ENCODE peak calls at places on chromosomes 12 and 14, in five cellular contexts. One of them, this sample, is unnamed.
A peak's percentile ranks its signal among the peaks of the same experiment; 100 is the strongest.

GRCh38 chr12:119274636-119275065 is 59.9 kb upstream of the CCDC60 start:
- DNase-seq in A549: no peak
- DNase-seq in body of pancreas: no peak
- DNase-seq in PC-3: no peak
- DNase-seq in heart left ventricle: no peak
- DNase-seq in this sample: no peak

GRCh38 chr12:49876070-49876469 is 27.6 kb downstream of the FAIM2 start:
- DNase-seq in A549: no peak
- DNase-seq in body of pancreas: no peak
- DNase-seq in PC-3: no peak
- DNase-seq in heart left ventricle: no peak
- DNase-seq in this sample: no peak

GRCh38 chr12:52369809-52370208 is 2.5 kb upstream of the KRT85 start:
- DNase-seq in A549: no peak
- DNase-seq in body of pancreas: no peak
- DNase-seq in PC-3: no peak
- DNase-seq in heart left ventricle: no peak
- DNase-seq in this sample: no peak

GRCh38 chr12:50187084-50187900 is 20.1 kb upstream of the CERS5 start:
- DNase-seq in A549: no peak
- DNase-seq in body of pancreas: no peak
- DNase-seq in PC-3: no peak
- DNase-seq in heart left ventricle: no peak
- DNase-seq in this sample: no peak

GRCh38 chr12:65670775-65671174 is 153.5 kb upstream of the HMGA2 start:
- DNase-seq in A549: no peak
- DNase-seq in body of pancreas: no peak
- DNase-seq in PC-3: peak; percentile 69
- DNase-seq in heart left ventricle: no peak
- DNase-seq in this sample: no peak

GRCh38 chr12:96766232-96766631 is 140.8 kb upstream of the NEDD1 start:
- DNase-seq in A549: no peak
- DNase-seq in body of pancreas: no peak
- DNase-seq in PC-3: no peak
- DNase-seq in heart left ventricle: no peak
- DNase-seq in this sample: no peak

GRCh38 chr14:71321556-71322315 is 414.5 kb downstream of the PCNX1 start:
- DNase-seq in A549: peak; percentile 19
- DNase-seq in body of pancreas: peak; percentile 26
- DNase-seq in PC-3: peak; percentile 94
- DNase-seq in heart left ventricle: no peak
- DNase-seq in this sample: no peak

GRCh38 chr12:124898200-124898950 is 16.1 kb downstream of the UBC start:
- DNase-seq in A549: peak; percentile 90
- DNase-seq in body of pancreas: peak; percentile 62
- DNase-seq in PC-3: peak; percentile 69
- DNase-seq in heart left ventricle: peak; percentile 67
- DNase-seq in this sample: peak; percentile 74

GRCh38 chr14:69559581-69560011 is 15.1 kb downstream of the CCDC177 start:
- DNase-seq in A549: no peak
- DNase-seq in body of pancreas: no peak
- DNase-seq in PC-3: no peak
- DNase-seq in heart left ventricle: no peak
- DNase-seq in this sample: no peak

GRCh38 chr14:78327426-78328210 is 157.4 kb downstream of the NRXN3 start:
- DNase-seq in A549: no peak
- DNase-seq in body of pancreas: no peak
- DNase-seq in PC-3: no peak
- DNase-seq in heart left ventricle: no peak
- DNase-seq in this sample: no peak

GRCh38 chr12:98745578-98746391 is 100.7 kb downstream of the APAF1 start:
- DNase-seq in A549: no peak
- DNase-seq in body of pancreas: no peak
- DNase-seq in PC-3: no peak
- DNase-seq in heart left ventricle: no peak
- DNase-seq in this sample: no peak

GRCh38 chr14:64174922-64175782 is 119.0 kb downstream of the ESR2 start:
- DNase-seq in A549: no peak
- DNase-seq in body of pancreas: no peak
- DNase-seq in PC-3: no peak
- DNase-seq in heart left ventricle: no peak
- DNase-seq in this sample: no peak

GRCh38 chr14:103801459-103801858 is 45.9 kb downstream of the PPP1R13B start:
- DNase-seq in A549: no peak
- DNase-seq in body of pancreas: no peak
- DNase-seq in PC-3: peak; percentile 95
- DNase-seq in heart left ventricle: no peak
- DNase-seq in this sample: no peak

GRCh38 chr14:32009636-32010560 is 67.2 kb upstream of the ARHGAP5 start:
- DNase-seq in A549: no peak
- DNase-seq in body of pancreas: no peak
- DNase-seq in PC-3: peak; percentile 20
- DNase-seq in heart left ventricle: no peak
- DNase-seq in this sample: no peak

GRCh38 chr14:50320279-50320678 is 8.2 kb downstream of the DMAC2L start:
- DNase-seq in A549: no peak
- DNase-seq in body of pancreas: no peak
- DNase-seq in PC-3: no peak
- DNase-seq in heart left ventricle: no peak
- DNase-seq in this sample: no peak

GRCh38 chr12:59928416-59928815 is 332.6 kb downstream of the SLC16A7 start:
- DNase-seq in A549: no peak
- DNase-seq in body of pancreas: peak; percentile 81
- DNase-seq in PC-3: peak; percentile 73
- DNase-seq in heart left ventricle: no peak
- DNase-seq in this sample: no peak

GRCh38 chr12:116601524-116601923 is 42.3 kb downstream of the MAP1LC3B2 start:
- DNase-seq in A549: no peak
- DNase-seq in body of pancreas: no peak
- DNase-seq in PC-3: peak; percentile 54
- DNase-seq in heart left ventricle: no peak
- DNase-seq in this sample: no peak

GRCh38 chr14:102930753-102931579 is 8.5 kb downstream of the AMN start:
- DNase-seq in A549: no peak
- DNase-seq in body of pancreas: no peak
- DNase-seq in PC-3: peak; percentile 62
- DNase-seq in heart left ventricle: no peak
- DNase-seq in this sample: peak; percentile 61

GRCh38 chr14:75489480-75489837 is 32.8 kb upstream of the BATF start:
- DNase-seq in A549: no peak
- DNase-seq in body of pancreas: peak; percentile 78
- DNase-seq in PC-3: no peak
- DNase-seq in heart left ventricle: no peak
- DNase-seq in this sample: no peak

GRCh38 chr14:99541677-99542470 is 60.7 kb downstream of the CCNK start:
- DNase-seq in A549: no peak
- DNase-seq in body of pancreas: no peak
- DNase-seq in PC-3: peak; percentile 37
- DNase-seq in heart left ventricle: no peak
- DNase-seq in this sample: no peak

GRCh38 chr12:85829391-85829790 is 6.8 kb downstream of the RASSF9 start:
- DNase-seq in A549: no peak
- DNase-seq in body of pancreas: no peak
- DNase-seq in PC-3: peak; percentile 34
- DNase-seq in heart left ventricle: no peak
- DNase-seq in this sample: no peak

GRCh38 chr12:34126239-34126641 is 103.9 kb downstream of the ALG10 start:
- DNase-seq in A549: no peak
- DNase-seq in body of pancreas: no peak
- DNase-seq in PC-3: peak; percentile 16
- DNase-seq in heart left ventricle: no peak
- DNase-seq in this sample: no peak

GRCh38 chr12:129467749-129468148 is 436.1 kb downstream of the TMEM132D start:
- DNase-seq in A549: no peak
- DNase-seq in body of pancreas: no peak
- DNase-seq in PC-3: no peak
- DNase-seq in heart left ventricle: no peak
- DNase-seq in this sample: no peak

GRCh38 chr14:75025876-75026275 is 23.2 kb downstream of the EIF2B2 start:
- DNase-seq in A549: no peak
- DNase-seq in body of pancreas: no peak
- DNase-seq in PC-3: no peak
- DNase-seq in heart left ventricle: no peak
- DNase-seq in this sample: no peak

GRCh38 chr12:89856431-89856830 is 147.8 kb upstream of the ATP2B1 start:
- DNase-seq in A549: no peak
- DNase-seq in body of pancreas: no peak
- DNase-seq in PC-3: peak; percentile 78
- DNase-seq in heart left ventricle: no peak
- DNase-seq in this sample: no peak

GRCh38 chr12:49673446-49674317 is 33.5 kb downstream of the FMNL3 start:
- DNase-seq in A549: no peak
- DNase-seq in body of pancreas: peak; percentile 93
- DNase-seq in PC-3: no peak
- DNase-seq in heart left ventricle: peak; percentile 93
- DNase-seq in this sample: peak; percentile 86

GRCh38 chr12:19191089-19191488 is 61.6 kb downstream of the PLEKHA5 start:
- DNase-seq in A549: no peak
- DNase-seq in body of pancreas: no peak
- DNase-seq in PC-3: no peak
- DNase-seq in heart left ventricle: no peak
- DNase-seq in this sample: no peak

GRCh38 chr12:19191563-19191962 is 62.0 kb downstream of the PLEKHA5 start:
- DNase-seq in A549: no peak
- DNase-seq in body of pancreas: no peak
- DNase-seq in PC-3: no peak
- DNase-seq in heart left ventricle: no peak
- DNase-seq in this sample: no peak

GRCh38 chr12:19186722-19187661 is 57.5 kb downstream of the PLEKHA5 start:
- DNase-seq in A549: peak; percentile 30
- DNase-seq in body of pancreas: peak; percentile 13
- DNase-seq in PC-3: peak; percentile 68
- DNase-seq in heart left ventricle: no peak
- DNase-seq in this sample: no peak

GRCh38 chr12:19190292-19191031 is 60.9 kb downstream of the PLEKHA5 start:
- DNase-seq in A549: no peak
- DNase-seq in body of pancreas: no peak
- DNase-seq in PC-3: peak; percentile 8
- DNase-seq in heart left ventricle: no peak
- DNase-seq in this sample: no peak

GRCh38 chr12:19189522-19189921 is 60.0 kb downstream of the PLEKHA5 start:
- DNase-seq in A549: no peak
- DNase-seq in body of pancreas: no peak
- DNase-seq in PC-3: no peak
- DNase-seq in heart left ventricle: no peak
- DNase-seq in this sample: no peak
- H3K4me1 ChIP-seq in A549: peaks cover 7% of the 10 kb centered on the region
- H3K4me1 ChIP-seq in body of pancreas: peaks cover 24% of the 10 kb centered on the region
- H3K4me1 ChIP-seq in PC-3: peaks cover 5% of the 10 kb centered on the region
- H3K4me1 ChIP-seq in heart left ventricle: peaks cover 28% of the 10 kb centered on the region
- H3K4me1 ChIP-seq in this sample: no peaks in the 10 kb centered on the region

GRCh38 chr12:58896278-58896677 is 24.0 kb downstream of the LRIG3 start:
- DNase-seq in A549: no peak
- DNase-seq in body of pancreas: no peak
- DNase-seq in PC-3: peak; percentile 81
- DNase-seq in heart left ventricle: no peak
- DNase-seq in this sample: no peak
- H3K4me1 ChIP-seq in A549: no peaks in the 10 kb centered on the region
- H3K4me1 ChIP-seq in body of pancreas: peaks cover 55% of the 10 kb centered on the region
- H3K4me1 ChIP-seq in PC-3: peaks cover 32% of the 10 kb centered on the region
- H3K4me1 ChIP-seq in heart left ventricle: peaks cover 3% of the 10 kb centered on the region
- H3K4me1 ChIP-seq in this sample: peaks cover 34% of the 10 kb centered on the region

GRCh38 chr12:12693111-12693671 is 2.8 kb downstream of the GPR19 start:
- DNase-seq in A549: no peak
- DNase-seq in body of pancreas: no peak
- DNase-seq in PC-3: no peak
- DNase-seq in heart left ventricle: no peak
- DNase-seq in this sample: no peak
- H3K4me1 ChIP-seq in A549: peaks cover 15% of the 10 kb centered on the region
- H3K4me1 ChIP-seq in body of pancreas: peaks cover 8% of the 10 kb centered on the region
- H3K4me1 ChIP-seq in PC-3: peaks cover 16% of the 10 kb centered on the region
- H3K4me1 ChIP-seq in heart left ventricle: peaks cover 16% of the 10 kb centered on the region
- H3K4me1 ChIP-seq in this sample: no peaks in the 10 kb centered on the region

GRCh38 chr14:67668559-67668958 is 5.9 kb downstream of the VTI1B start:
- DNase-seq in A549: no peak
- DNase-seq in body of pancreas: no peak
- DNase-seq in PC-3: no peak
- DNase-seq in heart left ventricle: no peak
- DNase-seq in this sample: no peak
- H3K4me1 ChIP-seq in A549: peaks cover 9% of the 10 kb centered on the region
- H3K4me1 ChIP-seq in body of pancreas: peaks cover 40% of the 10 kb centered on the region
- H3K4me1 ChIP-seq in PC-3: peaks cover 10% of the 10 kb centered on the region
- H3K4me1 ChIP-seq in heart left ventricle: peaks cover 60% of the 10 kb centered on the region
- H3K4me1 ChIP-seq in this sample: peaks cover 48% of the 10 kb centered on the region

GRCh38 chr14:58677996-58678395 is 40.2 kb downstream of the DACT1 start:
- DNase-seq in A549: no peak
- DNase-seq in body of pancreas: no peak
- DNase-seq in PC-3: no peak
- DNase-seq in heart left ventricle: no peak
- DNase-seq in this sample: no peak
- H3K4me1 ChIP-seq in A549: no peaks in the 10 kb centered on the region
- H3K4me1 ChIP-seq in body of pancreas: no peaks in the 10 kb centered on the region
- H3K4me1 ChIP-seq in PC-3: no peaks in the 10 kb centered on the region
- H3K4me1 ChIP-seq in heart left ventricle: no peaks in the 10 kb centered on the region
- H3K4me1 ChIP-seq in this sample: no peaks in the 10 kb centered on the region

DNA sequence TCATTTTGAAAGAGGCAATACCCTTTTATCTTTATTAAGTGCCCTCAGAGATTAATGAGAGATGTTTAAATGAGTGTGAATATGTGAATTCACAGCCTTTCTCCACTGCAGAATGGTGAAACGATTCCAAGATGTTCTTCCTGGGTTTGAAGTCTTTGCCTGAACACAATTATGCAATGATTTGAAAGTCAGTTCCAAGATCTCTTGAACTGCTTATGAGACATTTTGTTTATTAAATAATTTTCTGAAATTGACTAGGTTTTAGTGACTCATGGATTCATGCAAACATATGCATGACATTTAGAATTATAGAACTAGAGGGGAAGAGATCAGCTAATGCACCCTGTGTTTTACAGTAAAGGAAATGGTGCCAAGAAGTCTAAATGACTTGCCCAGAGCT is 118.1 kb upstream of the SLC38A2 start:
- DNase-seq in A549: no peak
- DNase-seq in body of pancreas: no peak
- DNase-seq in PC-3: peak; percentile 36
- DNase-seq in heart left ventricle: no peak
- DNase-seq in this sample: no peak
- H3K4me1 ChIP-seq in A549: peaks cover 54% of the 10 kb centered on the region
- H3K4me1 ChIP-seq in body of pancreas: peaks cover 23% of the 10 kb centered on the region
- H3K4me1 ChIP-seq in PC-3: peaks cover 48% of the 10 kb centered on the region
- H3K4me1 ChIP-seq in heart left ventricle: peaks cover 59% of the 10 kb centered on the region
- H3K4me1 ChIP-seq in this sample: peaks cover 8% of the 10 kb centered on the region

This sample was measured in transverse colon.